ENCODE peak calls at places on chromosomes 7 and 10, in eight cellular contexts. J is tibial nerve, U is fibroblast of lung, S is GM04504, E is Right ventricle myocardium superior, O is sciatic nerve, F is lung, Z is NCI-H1105 treated with DMSO at 0.1 percent for 48 hours. R is an unnamed sample.

GRCh38 chr10:121243003-121243898 is 355.0 kb downstream of the FGFR2 start:
- DNase-seq in J (no peak), U (peak), S (no peak), E (no peak), O (no peak), F (no peak), Z (no peak), R (no peak)

GRCh38 chr10:48582970-48583369 is 21.9 kb downstream of the ARHGAP22 start:
- DNase-seq in J (peak), U (no peak), S (no peak), E (peak), O (peak), F (no peak), Z (no peak), R (no peak)

GRCh38 chr10:43120116-43120947 is 17.9 kb upstream of the CSGALNACT2 start:
- DNase-seq in J (no peak), U (no peak), S (no peak), E (no peak), O (no peak), F (no peak), Z (no peak), R (no peak)

GRCh38 chr10:23171232-23171876 is 20.8 kb upstream of the PTF1A start:
- DNase-seq in J (no peak), U (peak), S (peak), E (no peak), O (no peak), F (no peak), Z (no peak), R (no peak)

GRCh38 chr10:132984801-132985545 is 42.6 kb upstream of the CFAP46 start:
- DNase-seq in J (no peak), U (no peak), S (peak), E (no peak), O (no peak), F (no peak), Z (no peak), R (no peak)

GRCh38 chr10:1374501-1374900 is 318.3 kb downstream of the WDR37 start:
- DNase-seq in J (no peak), U (no peak), S (no peak), E (no peak), O (no peak), F (no peak), Z (no peak), R (no peak)

GRCh38 chr10:125201108-125201524 is 40.8 kb upstream of the CTBP2 start:
- DNase-seq in J (no peak), U (peak), S (no peak), E (no peak), O (no peak), F (no peak), Z (no peak), R (no peak)

GRCh38 chr7:103988468-103989199 is 824 bp downstream of the RELN start:
- DNase-seq in J (no peak), U (peak), S (no peak), E (no peak), O (no peak), F (no peak), Z (peak), R (no peak)

GRCh38 chr10:47458466-47459154 is 25.3 kb downstream of the ANXA8 start:
- DNase-seq in J (no peak), U (peak), S (peak), E (no peak), O (no peak), F (no peak), Z (no peak), R (no peak)

GRCh38 chr7:73519867-73520672 is 2.0 kb downstream of the BAZ1B start:
- DNase-seq in J (no peak), U (peak), S (no peak), E (no peak), O (peak), F (no peak), Z (no peak), R (no peak)

GRCh38 chr7:103487419-103487818 is 41.4 kb upstream of the SLC26A5 start:
- DNase-seq in J (no peak), U (no peak), S (no peak), E (no peak), O (no peak), F (no peak), Z (no peak), R (no peak)

GRCh38 chr7:131338173-131338572 is 10.5 kb downstream of the MKLN1 start:
- DNase-seq in J (no peak), U (no peak), S (no peak), E (no peak), O (no peak), F (no peak), Z (no peak), R (no peak)